ENCODE peak calls at places on chromosomes 16 and 17, in seven cellular contexts. C, A, Y, M, T, R and E are unnamed samples.

GRCh38 chr16:27759947-27760844 is 210.3 kb downstream of the KATNIP start:
- DNase-seq in T (no peak), C (no peak), M (peak), R (no peak), Y (no peak), A (no peak), E (no peak)

GRCh38 chr16:12972246-12972645 is 70.8 kb downstream of the SHISA9 start:
- DNase-seq in M (no peak), Y (no peak), R (no peak), T (no peak), C (no peak), A (no peak), E (no peak)

GRCh38 chr16:28237754-28238357 is 26.1 kb upstream of the XPO6 start:
- DNase-seq in T (no peak), Y (no peak), R (no peak), A (no peak), M (no peak), C (no peak), E (no peak)

GRCh38 chr16:15502041-15502725 is 67.8 kb downstream of the BMERB1 start:
- DNase-seq in R (no peak), Y (no peak), C (peak), T (peak), A (peak), M (no peak), E (peak)

GRCh38 chr17:67293251-67294203 is 48.5 kb upstream of the HELZ start:
- DNase-seq in M (peak), A (peak), R (peak), Y (peak), T (no peak), C (peak), E (no peak)

GRCh38 chr16:89268987-89269735 is 51.7 kb downstream of the ZNF778 start:
- DNase-seq in M (peak), Y (no peak), A (peak), T (no peak), R (no peak), C (no peak), E (no peak)

GRCh38 chr17:2593846-2594656 is 597 bp downstream of the PAFAH1B1 start:
- DNase-seq in R (peak), Y (peak), M (peak), C (peak), T (peak), A (peak), E (no peak)

GRCh38 chr16:50718061-50718760 is 23.7 kb upstream of the CYLD start:
- DNase-seq in A (peak), T (no peak), C (peak), Y (no peak), R (no peak), M (no peak), E (no peak)

GRCh38 chr17:40833882-40834281 is 11.5 kb upstream of the KRT10 start:
- DNase-seq in C (no peak), M (no peak), R (no peak), A (no peak), T (no peak), Y (no peak), E (no peak)

GRCh38 chr17:39306509-39307212 is 80.9 kb upstream of the STAC2 start:
- DNase-seq in T (no peak), R (peak), A (peak), C (peak), M (no peak), Y (no peak), E (peak)

GRCh38 chr17:50918933-50919296 is 52.8 kb upstream of the TOB1 start:
- DNase-seq in M (no peak), T (no peak), A (no peak), C (no peak), R (no peak), Y (peak), E (no peak)

GRCh38 chr17:27455914-27456680 is at the start of gene KSR1:
- DNase-seq in T (no peak), M (peak), Y (peak), A (peak), C (peak), R (peak), E (no peak)

DNA sequence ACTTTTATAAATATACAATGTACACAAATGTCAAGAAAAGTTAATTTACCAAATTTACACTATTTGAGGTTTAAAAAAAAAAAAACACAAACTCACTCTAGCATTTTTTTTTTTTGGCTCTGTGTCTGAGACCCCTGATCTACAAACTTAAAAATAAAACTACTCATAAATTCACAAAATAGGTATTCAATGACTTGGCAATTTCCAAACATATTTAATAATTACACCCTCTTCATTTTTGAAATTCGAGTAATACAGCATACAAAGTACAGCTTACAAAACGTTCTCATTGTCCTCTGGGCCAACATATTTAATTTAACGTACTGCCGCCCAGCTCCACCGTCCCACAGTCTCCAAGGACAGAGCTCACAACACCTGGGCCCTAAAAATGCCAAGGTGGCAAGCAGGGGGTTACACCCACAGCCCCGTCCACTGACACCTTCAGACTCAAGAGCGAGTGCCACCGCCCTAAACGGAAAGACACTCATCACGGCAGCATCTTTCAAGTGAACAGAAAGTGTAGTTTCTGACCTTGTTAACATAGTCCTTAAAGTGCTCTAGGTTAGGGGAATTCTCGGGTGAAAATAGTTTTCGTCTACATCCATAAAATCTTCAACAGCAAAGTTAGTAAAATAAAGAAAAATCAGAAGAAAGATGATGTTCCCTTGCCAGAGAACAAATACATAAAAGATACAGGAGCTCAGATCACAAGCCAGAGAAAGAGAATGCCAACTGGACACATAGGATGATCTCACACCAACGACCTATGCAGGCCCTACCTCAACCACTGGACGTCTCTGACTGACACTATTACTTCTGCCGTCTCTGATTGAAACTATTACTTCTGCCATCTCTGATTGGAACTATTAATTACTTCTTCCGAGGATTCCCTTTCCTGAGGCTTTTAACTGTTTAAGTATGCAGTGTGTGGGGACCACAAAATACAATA is 4.2 kb downstream of the ADCY9 start:
- DNase-seq in R (no peak), T (no peak), M (no peak), A (peak), Y (no peak), C (peak), E (no peak)
- H3K4me3 ChIP-seq in R (no peak), T (peak), M (no peak), A (peak), Y (peak), C (peak), E (peak)

DNA sequence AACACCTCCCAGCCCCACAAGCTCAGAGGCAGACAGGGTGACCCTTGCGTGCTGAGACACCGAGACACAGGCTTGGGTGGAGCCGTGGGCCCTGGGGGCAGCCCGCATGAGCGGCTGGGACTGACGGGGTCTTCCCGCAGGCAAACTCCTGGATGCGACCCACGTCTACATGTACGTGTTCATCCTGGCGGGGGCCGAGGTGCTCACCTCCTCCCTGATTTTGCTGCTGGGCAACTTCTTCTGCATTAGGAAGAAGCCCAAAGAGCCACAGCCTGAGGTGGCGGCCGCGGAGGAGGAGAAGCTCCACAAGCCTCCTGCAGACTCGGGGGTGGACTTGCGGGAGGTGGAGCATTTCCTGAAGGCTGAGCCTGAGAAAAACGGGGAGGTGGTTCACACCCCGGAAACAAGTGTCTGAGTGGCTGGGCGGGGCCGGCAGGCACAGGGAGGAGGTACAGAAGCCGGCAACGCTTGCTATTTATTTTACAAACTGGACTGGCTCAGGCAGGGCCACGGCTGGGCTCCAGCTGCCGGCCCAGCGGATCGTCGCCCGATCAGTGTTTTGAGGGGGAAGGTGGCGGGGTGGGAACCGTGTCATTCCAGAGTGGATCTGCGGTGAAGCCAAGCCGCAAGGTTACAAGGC is 9.8 kb downstream of the SLC16A3 start:
- DNase-seq in A (peak), Y (peak), T (peak), M (peak), R (peak), C (peak), E (peak)
- H3K4me3 ChIP-seq in A (no peak), Y (peak), T (peak), M (no peak), R (no peak), C (no peak), E (peak)

GRCh38 chr17:19392303-19392702 is 5.3 kb upstream of the MFAP4 start:
- DNase-seq in A (no peak), C (no peak), T (no peak), M (no peak), R (no peak), Y (no peak), E (no peak)

GRCh38 chr17:19401321-19402010 is 9.6 kb upstream of the RNF112 start:
- DNase-seq in T (no peak), A (no peak), Y (no peak), R (no peak), C (no peak), M (no peak), E (no peak)

GRCh38 chr17:19398301-19399181 is 11.6 kb upstream of the MFAP4 start:
- DNase-seq in T (no peak), A (peak), Y (no peak), C (peak), R (no peak), M (peak), E (no peak)

GRCh38 chr17:19399750-19400450 is 11.1 kb upstream of the RNF112 start:
- DNase-seq in T (no peak), C (no peak), M (no peak), R (no peak), Y (no peak), A (no peak), E (no peak)

DNA sequence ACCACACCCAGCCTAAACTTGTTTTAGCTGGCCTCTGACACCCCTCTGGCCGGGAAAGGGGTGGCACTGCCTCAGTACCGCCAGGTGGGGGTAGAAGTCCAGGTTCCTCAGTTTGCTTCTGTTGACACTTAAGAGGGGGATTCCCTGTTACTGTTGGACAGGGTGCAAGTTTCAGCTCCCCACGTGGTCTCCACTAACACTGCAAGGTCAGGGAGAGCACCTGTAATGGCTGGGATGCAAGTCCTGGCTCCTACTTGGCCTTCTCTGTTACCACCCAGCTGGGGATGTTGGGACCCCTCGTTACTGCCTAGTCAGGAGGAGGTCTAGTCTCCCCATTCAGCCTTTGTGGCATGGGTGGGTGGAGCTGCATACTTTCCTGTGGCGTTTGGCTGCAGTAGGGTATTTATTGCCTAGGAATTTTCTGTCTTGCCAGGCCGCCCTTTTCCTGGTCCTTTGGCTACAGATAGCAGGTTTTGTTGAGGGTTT is 10.6 kb upstream of the MFAP4 start:
- DNase-seq in R (no peak), M (peak), Y (no peak), T (no peak), C (no peak), A (no peak), E (no peak)
- H3K4me3 ChIP-seq in R (no peak), M (no peak), Y (no peak), T (no peak), C (no peak), A (no peak), E (no peak)

GRCh38 chr16:69618721-69619120 is 53.0 kb downstream of the NFAT5 start:
- DNase-seq in C (peak), M (no peak), R (no peak), A (no peak), T (no peak), Y (no peak), E (no peak)

GRCh38 chr16:69618307-69618706 is 52.5 kb downstream of the NFAT5 start:
- DNase-seq in M (no peak), Y (no peak), A (peak), T (no peak), C (peak), R (no peak), E (no peak)

GRCh38 chr16:69620564-69620963 is 54.8 kb downstream of the NFAT5 start:
- DNase-seq in T (no peak), M (no peak), R (no peak), Y (no peak), A (peak), C (peak), E (no peak)

GRCh38 chr16:69619514-69619913 is 53.7 kb downstream of the NFAT5 start:
- DNase-seq in R (no peak), M (no peak), Y (no peak), T (no peak), C (no peak), A (peak), E (no peak)

GRCh38 chr16:69621225-69621624 is 55.5 kb downstream of the NFAT5 start:
- DNase-seq in M (no peak), C (no peak), Y (no peak), A (no peak), T (no peak), R (no peak), E (no peak)
- H3K4me3 ChIP-seq in M (no peak), C (no peak), Y (no peak), A (no peak), T (no peak), R (no peak), E (no peak)

DNA sequence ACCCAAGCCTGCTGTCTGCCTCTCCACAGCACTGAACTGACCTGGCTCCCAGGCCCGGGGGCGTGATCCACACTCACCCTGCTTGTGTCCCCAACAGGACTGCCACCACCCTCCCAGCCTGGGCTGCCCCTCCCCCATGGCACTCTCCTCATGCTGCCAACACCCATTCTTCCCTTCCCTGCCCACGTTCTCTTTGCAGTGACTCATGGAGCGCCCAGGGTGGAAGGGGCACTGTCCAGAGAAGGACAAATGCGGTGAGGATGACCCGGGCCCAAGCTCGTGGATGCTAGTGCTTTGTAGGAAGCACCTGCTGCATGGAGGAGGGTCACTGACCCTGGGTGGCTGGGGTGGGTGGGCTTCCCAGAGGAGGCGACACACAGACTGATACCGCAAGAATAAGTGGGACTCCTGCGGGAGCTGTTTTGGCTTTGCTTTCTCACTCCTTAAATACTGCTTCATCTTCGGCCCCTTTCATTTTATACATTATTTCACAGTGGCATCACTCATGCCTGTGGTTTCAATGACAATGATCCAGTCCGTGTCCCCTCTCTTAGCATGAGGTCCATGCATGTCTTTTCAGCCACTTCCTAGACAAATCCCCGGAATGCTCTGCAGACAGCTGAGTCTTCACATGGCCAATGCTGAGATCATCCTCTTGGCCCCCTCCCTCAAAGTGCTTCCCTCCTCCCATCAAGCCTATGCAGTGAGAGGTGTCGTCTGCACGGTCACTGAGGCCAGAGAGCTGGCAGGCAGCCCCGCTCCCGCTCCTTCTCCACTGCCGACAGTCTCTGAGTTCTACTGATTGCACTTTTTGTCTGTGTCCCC is 17.6 kb downstream of the CDK5R1 start:
- DNase-seq in M (no peak), C (peak), R (no peak), Y (no peak), A (peak), T (no peak), E (peak)
- H3K4me3 ChIP-seq in M (no peak), C (no peak), R (no peak), Y (no peak), A (no peak), T (no peak), E (no peak)

DNA sequence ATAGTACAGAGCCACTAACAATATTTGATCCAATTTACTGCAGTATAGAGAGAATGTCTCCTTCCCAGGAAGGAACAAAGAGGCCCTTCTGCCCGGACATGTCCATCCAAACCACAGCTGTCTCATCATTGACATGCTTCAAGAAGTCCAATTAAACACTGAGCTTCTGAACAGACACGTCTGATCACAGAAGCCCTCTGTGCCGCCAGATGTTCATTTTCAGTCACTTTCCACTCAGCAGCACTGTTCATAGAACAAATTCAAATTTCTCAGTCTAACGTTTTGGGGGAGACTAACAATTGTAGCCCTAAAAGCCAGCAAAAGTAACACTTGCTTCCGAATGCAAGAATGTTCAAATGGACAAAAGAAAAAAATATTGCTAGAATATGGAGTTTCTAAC is 15.3 kb downstream of the ZC3H7A start:
- DNase-seq in Y (peak), C (peak), R (peak), M (no peak), A (peak), T (no peak), E (no peak)
- H3K4me3 ChIP-seq in Y (peak), C (no peak), R (peak), M (no peak), A (no peak), T (no peak), E (no peak)

GRCh38 chr17:82334204-82334621 is 647 bp upstream of the SECTM1 start:
- DNase-seq in M (no peak), Y (no peak), T (no peak), C (no peak), R (no peak), A (no peak), E (no peak)
- H3K4me3 ChIP-seq in M (no peak), Y (peak), T (no peak), C (peak), R (no peak), A (no peak), E (peak)